ENCODE peak calls at places on chromosomes 11 and 22, in five cellular contexts. One of them, this sample, is unnamed.

GRCh38 chr11:93000511-93001476 is 31.3 kb downstream of the MTNR1B start:
- DNase-seq in GM12878: no peak
- DNase-seq in GM23338: no peak
- DNase-seq in K562: peak
- DNase-seq in HepG2: peak
- DNase-seq in this sample: peak

GRCh38 chr11:68813778-68814177 is 27.9 kb downstream of the CPT1A start:
- DNase-seq in GM12878: no peak
- DNase-seq in K562: no peak
- DNase-seq in HepG2: no peak
- DNase-seq in GM23338: no peak
- DNase-seq in this sample: no peak

GRCh38 chr11:10076458-10077141 is 217.4 kb downstream of the SBF2 start:
- DNase-seq in HepG2: peak
- DNase-seq in GM12878: no peak
- DNase-seq in K562: peak
- DNase-seq in GM23338: peak
- DNase-seq in this sample: peak

GRCh38 chr22:36430863-36431262 is 43.1 kb upstream of the MYH9 start:
- DNase-seq in K562: peak
- DNase-seq in GM12878: no peak
- DNase-seq in HepG2: peak
- DNase-seq in GM23338: no peak
- DNase-seq in this sample: peak

GRCh38 chr11:59676205-59676604 is 7.4 kb upstream of the PATL1 start:
- DNase-seq in K562: no peak
- DNase-seq in HepG2: peak
- DNase-seq in GM23338: no peak
- DNase-seq in GM12878: no peak
- DNase-seq in this sample: no peak

GRCh38 chr11:57679396-57679795 is 11.5 kb downstream of the ZDHHC5 start:
- DNase-seq in GM12878: no peak
- DNase-seq in GM23338: no peak
- DNase-seq in HepG2: no peak
- DNase-seq in K562: no peak
- DNase-seq in this sample: no peak

GRCh38 chr11:30788849-30789248 is 202.7 kb upstream of the MPPED2 start:
- DNase-seq in HepG2: no peak
- DNase-seq in GM12878: no peak
- DNase-seq in K562: no peak
- DNase-seq in GM23338: no peak
- DNase-seq in this sample: no peak

GRCh38 chr22:41766476-41766875 is 34.0 kb upstream of the CCDC134 start:
- DNase-seq in GM12878: no peak
- DNase-seq in GM23338: no peak
- DNase-seq in HepG2: no peak
- DNase-seq in K562: no peak
- DNase-seq in this sample: no peak

GRCh38 chr11:14396289-14396688 is 37.3 kb upstream of the RRAS2 start:
- DNase-seq in K562: no peak
- DNase-seq in GM12878: no peak
- DNase-seq in GM23338: no peak
- DNase-seq in HepG2: no peak
- DNase-seq in this sample: no peak

GRCh38 chr11:63673579-63673978 is 2.4 kb upstream of the ATL3 start:
- DNase-seq in GM23338: no peak
- DNase-seq in K562: no peak
- DNase-seq in GM12878: no peak
- DNase-seq in HepG2: no peak
- DNase-seq in this sample: no peak

GRCh38 chr11:5983443-5983842 is 3.3 kb downstream of the OR52L1 start:
- DNase-seq in GM23338: peak
- DNase-seq in K562: no peak
- DNase-seq in GM12878: no peak
- DNase-seq in HepG2: no peak
- DNase-seq in this sample: no peak

GRCh38 chr11:86916330-86916729 is 38.9 kb downstream of the FZD4 start:
- DNase-seq in K562: no peak
- DNase-seq in GM12878: no peak
- DNase-seq in GM23338: no peak
- DNase-seq in HepG2: no peak
- DNase-seq in this sample: peak

GRCh38 chr11:119093951-119094815 is 7.5 kb downstream of the DPAGT1 start:
- DNase-seq in GM12878: no peak
- DNase-seq in HepG2: no peak
- DNase-seq in K562: peak
- DNase-seq in GM23338: peak
- DNase-seq in this sample: no peak

GRCh38 chr22:46635756-46636155 is 15.6 kb downstream of the GRAMD4 start:
- DNase-seq in HepG2: no peak
- DNase-seq in GM12878: no peak
- DNase-seq in K562: no peak
- DNase-seq in GM23338: peak
- DNase-seq in this sample: no peak

GRCh38 chr22:39469681-39470461 is 13.1 kb downstream of the MGAT3 start:
- DNase-seq in GM23338: no peak
- DNase-seq in K562: no peak
- DNase-seq in HepG2: peak
- DNase-seq in GM12878: no peak
- DNase-seq in this sample: no peak

GRCh38 chr22:50294319-50294656 is 13.2 kb downstream of the PLXNB2 start:
- DNase-seq in GM12878: no peak
- DNase-seq in K562: no peak
- DNase-seq in GM23338: no peak
- DNase-seq in HepG2: no peak
- DNase-seq in this sample: no peak

GRCh38 chr11:72439455-72439854 is 5.1 kb upstream of the CLPB start:
- DNase-seq in K562: no peak
- DNase-seq in GM12878: no peak
- DNase-seq in GM23338: no peak
- DNase-seq in HepG2: no peak
- DNase-seq in this sample: no peak

GRCh38 chr11:109590782-109591181 is 168.8 kb downstream of the C11orf87 start:
- DNase-seq in GM23338: no peak
- DNase-seq in HepG2: no peak
- DNase-seq in K562: no peak
- DNase-seq in GM12878: no peak
- DNase-seq in this sample: no peak

GRCh38 chr22:27825174-27825573 is 23.6 kb upstream of the MN1 start:
- DNase-seq in K562: no peak
- DNase-seq in GM12878: no peak
- DNase-seq in HepG2: no peak
- DNase-seq in GM23338: peak
- DNase-seq in this sample: peak

GRCh38 chr22:21984793-21985192 is 2.2 kb upstream of the TOP3B start:
- DNase-seq in GM12878: no peak
- DNase-seq in K562: peak
- DNase-seq in HepG2: no peak
- DNase-seq in GM23338: peak
- DNase-seq in this sample: peak

GRCh38 chr22:41813726-41814410 is 13.4 kb downstream of the CCDC134 start:
- DNase-seq in GM12878: no peak
- DNase-seq in HepG2: no peak
- DNase-seq in GM23338: no peak
- DNase-seq in K562: no peak
- DNase-seq in this sample: no peak

GRCh38 chr11:133659542-133660201 is 127.4 kb upstream of the OPCML start:
- DNase-seq in GM12878: peak
- DNase-seq in GM23338: peak
- DNase-seq in HepG2: no peak
- DNase-seq in K562: no peak
- DNase-seq in this sample: no peak

GRCh38 chr11:47369676-47370075 is 8.7 kb downstream of the SPI1 start:
- DNase-seq in HepG2: no peak
- DNase-seq in K562: no peak
- DNase-seq in GM23338: no peak
- DNase-seq in GM12878: no peak
- DNase-seq in this sample: no peak

DNA sequence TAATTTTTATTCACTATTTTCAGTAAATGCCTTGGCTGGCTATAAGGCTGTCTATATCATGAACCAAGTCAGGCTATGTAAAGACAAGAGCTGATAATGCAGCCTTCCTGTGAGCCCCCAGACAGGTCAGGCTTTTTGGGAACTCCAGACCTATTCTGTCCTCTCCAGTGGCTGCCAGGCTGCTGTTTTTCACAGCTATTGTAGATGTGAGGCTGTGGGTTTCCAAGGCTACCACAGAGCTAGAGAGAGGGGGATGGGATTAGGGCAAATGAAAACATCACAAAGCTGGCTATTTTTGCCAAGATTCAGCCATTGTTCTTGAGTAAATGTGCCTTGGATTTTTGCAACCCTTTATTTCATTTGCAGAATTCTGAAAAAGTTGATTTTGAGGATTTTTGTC is 55.7 kb upstream of the SORL1-AS1 start:
- DNase-seq in GM23338: peak
- DNase-seq in HepG2: no peak
- DNase-seq in GM12878: no peak
- DNase-seq in K562: no peak
- DNase-seq in this sample: no peak
- TF ChIP-seq JUNB in GM23338: no peak
- TF ChIP-seq JUNB in HepG2: no peak
- TF ChIP-seq JUNB in GM12878: no peak
- TF ChIP-seq JUNB in K562: no peak
- TF ChIP-seq JUNB in this sample: no peak

DNA sequence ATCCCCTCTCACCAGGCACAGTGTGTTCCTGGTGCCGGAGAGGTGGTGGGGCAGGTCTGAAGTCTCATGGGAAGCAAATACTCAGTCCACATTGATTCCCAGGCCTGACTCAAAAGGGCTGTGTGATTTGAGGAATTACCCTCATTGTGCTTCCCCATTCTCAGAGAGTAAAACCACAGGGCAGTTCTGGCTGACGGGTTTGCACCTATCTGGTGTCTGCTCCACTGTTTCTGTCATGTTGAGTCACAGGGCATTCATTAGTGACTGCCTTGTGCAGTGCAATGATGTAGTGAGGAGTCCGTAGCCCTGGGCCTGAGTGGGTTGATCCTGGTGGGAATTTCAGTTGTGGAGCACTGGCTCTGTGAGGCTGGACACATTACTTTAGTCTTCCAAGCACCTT is 85.2 kb upstream of the ARHGAP20 start:
- DNase-seq in HepG2: no peak
- DNase-seq in GM23338: no peak
- DNase-seq in GM12878: peak
- DNase-seq in K562: no peak
- DNase-seq in this sample: no peak
- TF ChIP-seq JUNB in HepG2: no peak
- TF ChIP-seq JUNB in GM23338: no peak
- TF ChIP-seq JUNB in GM12878: peak
- TF ChIP-seq JUNB in K562: no peak
- TF ChIP-seq JUNB in this sample: no peak

GRCh38 chr22:38142606-38143005 is 32.1 kb upstream of the BAIAP2L2 start:
- DNase-seq in GM12878: no peak
- DNase-seq in HepG2: no peak
- DNase-seq in K562: no peak
- DNase-seq in GM23338: no peak
- DNase-seq in this sample: no peak

GRCh38 chr22:38144025-38144405 is 33.5 kb upstream of the BAIAP2L2 start:
- DNase-seq in GM12878: no peak
- DNase-seq in GM23338: peak
- DNase-seq in HepG2: peak
- DNase-seq in K562: no peak
- DNase-seq in this sample: peak

GRCh38 chr22:38138961-38139360 is 28.5 kb upstream of the BAIAP2L2 start:
- DNase-seq in GM12878: no peak
- DNase-seq in K562: no peak
- DNase-seq in GM23338: no peak
- DNase-seq in HepG2: no peak
- DNase-seq in this sample: no peak

GRCh38 chr22:38139901-38140300 is 29.4 kb upstream of the BAIAP2L2 start:
- DNase-seq in GM12878: no peak
- DNase-seq in GM23338: no peak
- DNase-seq in K562: no peak
- DNase-seq in HepG2: no peak
- DNase-seq in this sample: no peak

DNA sequence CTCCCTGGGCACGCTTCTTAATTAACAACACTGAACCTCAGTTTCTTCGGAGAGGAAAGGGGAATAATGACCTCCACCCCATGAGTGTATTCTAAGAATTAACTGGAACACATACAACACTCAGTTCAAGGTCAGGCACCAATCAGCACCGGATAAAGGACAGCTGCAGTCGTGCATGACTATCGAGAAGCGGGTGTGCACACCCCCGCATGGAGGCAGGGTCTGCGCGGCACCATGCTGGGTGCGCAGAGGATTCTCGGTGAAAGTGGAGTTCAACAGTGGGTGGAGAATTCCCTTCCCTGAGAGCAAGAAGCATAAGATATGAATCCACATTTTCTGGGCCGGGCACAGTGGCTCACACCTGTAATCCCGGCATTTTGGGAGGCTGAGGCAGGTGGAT is 31.1 kb upstream of the BAIAP2L2 start:
- DNase-seq in GM23338: no peak
- DNase-seq in K562: peak
- DNase-seq in HepG2: no peak
- DNase-seq in GM12878: no peak
- DNase-seq in this sample: no peak
- TF ChIP-seq JUNB in GM23338: no peak
- TF ChIP-seq JUNB in K562: no peak
- TF ChIP-seq JUNB in HepG2: no peak
- TF ChIP-seq JUNB in GM12878: no peak
- TF ChIP-seq JUNB in this sample: no peak

DNA sequence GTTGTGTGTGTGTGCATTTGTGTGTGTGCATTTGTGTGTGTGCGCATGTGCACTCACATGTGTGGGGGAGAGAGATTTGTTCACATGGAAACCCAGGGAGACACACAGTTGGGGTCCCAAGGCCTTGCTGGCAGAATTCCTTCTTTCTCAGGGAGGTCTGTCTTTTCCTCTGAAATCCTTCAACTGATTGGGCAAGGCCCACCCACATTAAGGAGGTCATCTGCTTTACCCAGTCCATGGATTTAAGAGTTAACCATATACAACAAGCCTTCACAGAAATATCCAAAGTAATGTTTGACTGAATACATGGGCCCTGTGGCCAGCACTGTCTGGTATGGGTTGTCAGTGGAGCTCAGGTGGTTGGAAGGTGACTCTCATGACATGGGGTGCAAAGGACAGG is 641.4 kb downstream of the BRD1 start:
- DNase-seq in HepG2: no peak
- DNase-seq in GM23338: no peak
- DNase-seq in K562: no peak
- DNase-seq in GM12878: no peak
- DNase-seq in this sample: no peak
- TF ChIP-seq JUNB in HepG2: no peak
- TF ChIP-seq JUNB in GM23338: no peak
- TF ChIP-seq JUNB in K562: no peak
- TF ChIP-seq JUNB in GM12878: no peak
- TF ChIP-seq JUNB in this sample: no peak

GRCh38 chr11:95832763-95833162 is 42.5 kb downstream of the CEP57 start:
- DNase-seq in K562: no peak
- DNase-seq in HepG2: no peak
- DNase-seq in GM23338: no peak
- DNase-seq in GM12878: no peak
- DNase-seq in this sample: no peak
- TF ChIP-seq JUNB in K562: no peak
- TF ChIP-seq JUNB in HepG2: no peak
- TF ChIP-seq JUNB in GM23338: no peak
- TF ChIP-seq JUNB in GM12878: no peak
- TF ChIP-seq JUNB in this sample: no peak